ENCODE peak calls at places on chromosomes 3 and 15, in nine cellular contexts. One of them, this sample, is unnamed.

GRCh38 chr3:179450321-179450720 is 949 bp downstream of the GNB4 start:
- DNase-seq in HCT116: no peak
- DNase-seq in pancreas: no peak
- DNase-seq in sigmoid colon: no peak
- DNase-seq in foreskin fibroblast: peak
- DNase-seq in upper lobe of right lung: no peak
- DNase-seq in MCF 10A: peak
- DNase-seq in endothelial cell: no peak
- DNase-seq in Calu3: no peak
- DNase-seq in this sample: no peak

GRCh38 chr15:40420793-40421192 is 15.2 kb downstream of the IVD start:
- DNase-seq in HCT116: peak
- DNase-seq in pancreas: peak
- DNase-seq in sigmoid colon: no peak
- DNase-seq in foreskin fibroblast: no peak
- DNase-seq in upper lobe of right lung: peak
- DNase-seq in MCF 10A: peak
- DNase-seq in endothelial cell: no peak
- DNase-seq in Calu3: peak
- DNase-seq in this sample: no peak

GRCh38 chr15:90954712-90955671 is at the start of gene RCCD1:
- DNase-seq in HCT116: peak
- DNase-seq in pancreas: peak
- DNase-seq in sigmoid colon: peak
- DNase-seq in foreskin fibroblast: peak
- DNase-seq in upper lobe of right lung: peak
- DNase-seq in MCF 10A: peak
- DNase-seq in endothelial cell: peak
- DNase-seq in Calu3: peak
- DNase-seq in this sample: peak

GRCh38 chr3:129378949-129379348 is 49.5 kb downstream of the EFCAB12 start:
- DNase-seq in HCT116: no peak
- DNase-seq in pancreas: no peak
- DNase-seq in sigmoid colon: no peak
- DNase-seq in foreskin fibroblast: no peak
- DNase-seq in upper lobe of right lung: no peak
- DNase-seq in MCF 10A: no peak
- DNase-seq in endothelial cell: no peak
- DNase-seq in Calu3: no peak
- DNase-seq in this sample: no peak

GRCh38 chr3:73697020-73697419 is 72.3 kb upstream of the PDZRN3 start:
- DNase-seq in HCT116: no peak
- DNase-seq in pancreas: no peak
- DNase-seq in sigmoid colon: no peak
- DNase-seq in foreskin fibroblast: no peak
- DNase-seq in upper lobe of right lung: no peak
- DNase-seq in MCF 10A: no peak
- DNase-seq in endothelial cell: no peak
- DNase-seq in Calu3: no peak
- DNase-seq in this sample: no peak

GRCh38 chr3:24830230-24831152 is 335.8 kb upstream of the THRB start:
- DNase-seq in HCT116: no peak
- DNase-seq in pancreas: peak
- DNase-seq in sigmoid colon: peak
- DNase-seq in foreskin fibroblast: no peak
- DNase-seq in upper lobe of right lung: peak
- DNase-seq in MCF 10A: no peak
- DNase-seq in endothelial cell: peak
- DNase-seq in Calu3: peak
- DNase-seq in this sample: no peak

GRCh38 chr3:127779747-127780146 is 42.6 kb downstream of the MGLL start:
- DNase-seq in HCT116: no peak
- DNase-seq in pancreas: no peak
- DNase-seq in sigmoid colon: no peak
- DNase-seq in foreskin fibroblast: no peak
- DNase-seq in upper lobe of right lung: no peak
- DNase-seq in MCF 10A: peak
- DNase-seq in endothelial cell: no peak
- DNase-seq in Calu3: peak
- DNase-seq in this sample: no peak

GRCh38 chr3:56874269-56874668 is 72.5 kb upstream of the ARHGEF3 start:
- DNase-seq in HCT116: no peak
- DNase-seq in pancreas: no peak
- DNase-seq in sigmoid colon: no peak
- DNase-seq in foreskin fibroblast: no peak
- DNase-seq in upper lobe of right lung: no peak
- DNase-seq in MCF 10A: no peak
- DNase-seq in endothelial cell: no peak
- DNase-seq in Calu3: no peak
- DNase-seq in this sample: no peak

GRCh38 chr3:183437060-183437459 is 8.6 kb upstream of the MCF2L2 start:
- DNase-seq in HCT116: no peak
- DNase-seq in pancreas: no peak
- DNase-seq in sigmoid colon: no peak
- DNase-seq in foreskin fibroblast: no peak
- DNase-seq in upper lobe of right lung: no peak
- DNase-seq in MCF 10A: no peak
- DNase-seq in endothelial cell: no peak
- DNase-seq in Calu3: no peak
- DNase-seq in this sample: no peak

GRCh38 chr3:66763294-66763693 is 234.8 kb upstream of the KBTBD8 start:
- DNase-seq in HCT116: no peak
- DNase-seq in pancreas: no peak
- DNase-seq in sigmoid colon: no peak
- DNase-seq in foreskin fibroblast: peak
- DNase-seq in upper lobe of right lung: no peak
- DNase-seq in MCF 10A: peak
- DNase-seq in endothelial cell: no peak
- DNase-seq in Calu3: no peak
- DNase-seq in this sample: no peak

GRCh38 chr15:74307827-74308642 is 59.4 kb downstream of the CYP11A1 start:
- DNase-seq in HCT116: peak
- DNase-seq in pancreas: no peak
- DNase-seq in sigmoid colon: peak
- DNase-seq in foreskin fibroblast: peak
- DNase-seq in upper lobe of right lung: no peak
- DNase-seq in MCF 10A: peak
- DNase-seq in endothelial cell: peak
- DNase-seq in Calu3: peak
- DNase-seq in this sample: no peak

GRCh38 chr3:65268411-65268810 is 580.6 kb upstream of the ADAMTS9 start:
- DNase-seq in HCT116: no peak
- DNase-seq in pancreas: no peak
- DNase-seq in sigmoid colon: no peak
- DNase-seq in foreskin fibroblast: no peak
- DNase-seq in upper lobe of right lung: no peak
- DNase-seq in MCF 10A: no peak
- DNase-seq in endothelial cell: no peak
- DNase-seq in Calu3: no peak
- DNase-seq in this sample: no peak

GRCh38 chr15:90684281-90684680 is 32.9 kb upstream of the BLM start:
- DNase-seq in HCT116: no peak
- DNase-seq in pancreas: no peak
- DNase-seq in sigmoid colon: no peak
- DNase-seq in foreskin fibroblast: no peak
- DNase-seq in upper lobe of right lung: peak
- DNase-seq in MCF 10A: no peak
- DNase-seq in endothelial cell: no peak
- DNase-seq in Calu3: no peak
- DNase-seq in this sample: no peak

GRCh38 chr3:49006591-49007067 is 562 bp upstream of the WDR6 start:
- DNase-seq in HCT116: no peak
- DNase-seq in pancreas: no peak
- DNase-seq in sigmoid colon: peak
- DNase-seq in foreskin fibroblast: peak
- DNase-seq in upper lobe of right lung: peak
- DNase-seq in MCF 10A: no peak
- DNase-seq in endothelial cell: no peak
- DNase-seq in Calu3: no peak
- DNase-seq in this sample: no peak

GRCh38 chr3:194051554-194052175 is 84.3 kb upstream of the HES1 start:
- DNase-seq in HCT116: no peak
- DNase-seq in pancreas: no peak
- DNase-seq in sigmoid colon: no peak
- DNase-seq in foreskin fibroblast: no peak
- DNase-seq in upper lobe of right lung: no peak
- DNase-seq in MCF 10A: no peak
- DNase-seq in endothelial cell: no peak
- DNase-seq in Calu3: no peak
- DNase-seq in this sample: no peak

GRCh38 chr3:163071684-163072083 is 1575.1 kb downstream of the OTOL1 start:
- DNase-seq in HCT116: no peak
- DNase-seq in pancreas: no peak
- DNase-seq in sigmoid colon: no peak
- DNase-seq in foreskin fibroblast: no peak
- DNase-seq in upper lobe of right lung: no peak
- DNase-seq in MCF 10A: peak
- DNase-seq in endothelial cell: no peak
- DNase-seq in Calu3: no peak
- DNase-seq in this sample: no peak

GRCh38 chr3:37392957-37393356 is 218.6 kb upstream of the LRRFIP2 start:
- DNase-seq in HCT116: no peak
- DNase-seq in pancreas: no peak
- DNase-seq in sigmoid colon: no peak
- DNase-seq in foreskin fibroblast: no peak
- DNase-seq in upper lobe of right lung: no peak
- DNase-seq in MCF 10A: no peak
- DNase-seq in endothelial cell: no peak
- DNase-seq in Calu3: no peak
- DNase-seq in this sample: no peak

GRCh38 chr3:178001670-178002101 is 534.5 kb upstream of the KCNMB2 start:
- DNase-seq in HCT116: no peak
- DNase-seq in pancreas: no peak
- DNase-seq in sigmoid colon: no peak
- DNase-seq in foreskin fibroblast: peak
- DNase-seq in upper lobe of right lung: no peak
- DNase-seq in MCF 10A: no peak
- DNase-seq in endothelial cell: no peak
- DNase-seq in Calu3: no peak
- DNase-seq in this sample: no peak

GRCh38 chr3:41629072-41629471 is 332.8 kb downstream of the ULK4 start:
- DNase-seq in HCT116: no peak
- DNase-seq in pancreas: no peak
- DNase-seq in sigmoid colon: no peak
- DNase-seq in foreskin fibroblast: no peak
- DNase-seq in upper lobe of right lung: no peak
- DNase-seq in MCF 10A: peak
- DNase-seq in endothelial cell: no peak
- DNase-seq in Calu3: no peak
- DNase-seq in this sample: no peak

GRCh38 chr3:177579419-177579818 is 382.1 kb upstream of the TBL1XR1 start:
- DNase-seq in HCT116: no peak
- DNase-seq in pancreas: no peak
- DNase-seq in sigmoid colon: no peak
- DNase-seq in foreskin fibroblast: no peak
- DNase-seq in upper lobe of right lung: no peak
- DNase-seq in MCF 10A: peak
- DNase-seq in endothelial cell: no peak
- DNase-seq in Calu3: no peak
- DNase-seq in this sample: no peak

GRCh38 chr3:82791241-82791640 is 1029.8 kb upstream of the GBE1 start:
- DNase-seq in HCT116: no peak
- DNase-seq in pancreas: peak
- DNase-seq in sigmoid colon: no peak
- DNase-seq in foreskin fibroblast: no peak
- DNase-seq in upper lobe of right lung: no peak
- DNase-seq in MCF 10A: no peak
- DNase-seq in endothelial cell: no peak
- DNase-seq in Calu3: no peak
- DNase-seq in this sample: no peak

GRCh38 chr3:137925080-137925479 is 84.9 kb upstream of the CLDN18 start:
- DNase-seq in HCT116: no peak
- DNase-seq in pancreas: no peak
- DNase-seq in sigmoid colon: no peak
- DNase-seq in foreskin fibroblast: no peak
- DNase-seq in upper lobe of right lung: no peak
- DNase-seq in MCF 10A: no peak
- DNase-seq in endothelial cell: no peak
- DNase-seq in Calu3: no peak
- DNase-seq in this sample: no peak
- TF ChIP-seq CTCF in HCT116: no peak
- TF ChIP-seq CTCF in pancreas: no peak
- TF ChIP-seq CTCF in sigmoid colon: no peak
- TF ChIP-seq CTCF in foreskin fibroblast: no peak
- TF ChIP-seq CTCF in upper lobe of right lung: no peak
- TF ChIP-seq CTCF in MCF 10A: no peak
- TF ChIP-seq CTCF in endothelial cell: no peak
- TF ChIP-seq CTCF in Calu3: no peak
- TF ChIP-seq CTCF in this sample: no peak

GRCh38 chr3:170869645-170870593 is at the start of gene RPL22L1:
- DNase-seq in HCT116: peak
- DNase-seq in pancreas: peak
- DNase-seq in sigmoid colon: peak
- DNase-seq in foreskin fibroblast: peak
- DNase-seq in upper lobe of right lung: peak
- DNase-seq in MCF 10A: peak
- DNase-seq in endothelial cell: peak
- DNase-seq in Calu3: peak
- DNase-seq in this sample: peak
- TF ChIP-seq CTCF in HCT116: no peak
- TF ChIP-seq CTCF in pancreas: no peak
- TF ChIP-seq CTCF in sigmoid colon: no peak
- TF ChIP-seq CTCF in foreskin fibroblast: peak
- TF ChIP-seq CTCF in upper lobe of right lung: no peak
- TF ChIP-seq CTCF in MCF 10A: no peak
- TF ChIP-seq CTCF in endothelial cell: no peak
- TF ChIP-seq CTCF in Calu3: no peak
- TF ChIP-seq CTCF in this sample: no peak

DNA sequence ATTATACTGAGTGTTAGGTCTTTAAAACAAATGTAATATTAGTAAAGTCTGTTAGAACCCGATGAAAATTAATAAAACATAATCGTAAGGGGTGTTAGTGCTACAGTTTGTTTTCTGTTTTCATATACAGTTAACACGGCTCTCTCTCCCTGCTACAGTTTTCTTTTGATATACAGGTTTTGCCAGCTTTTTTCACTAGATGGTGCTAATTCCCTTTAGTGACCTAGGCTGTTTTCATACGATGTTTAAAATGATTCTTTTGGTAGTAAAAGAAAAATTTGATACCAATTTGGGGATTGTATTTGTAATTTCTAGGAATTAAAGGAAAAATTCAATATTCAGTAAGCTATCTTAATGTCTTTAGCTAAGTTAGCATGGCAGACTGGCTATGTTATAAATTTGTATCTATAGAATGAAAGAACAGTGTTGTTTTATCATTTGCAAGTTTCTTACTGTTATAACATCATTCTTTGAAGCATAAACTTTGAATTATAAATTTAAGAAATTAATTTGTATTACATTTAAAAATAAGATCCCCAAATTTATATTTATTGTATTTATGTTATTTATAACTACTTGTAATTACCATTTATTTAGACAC is 11.5 kb downstream of the APH1B start:
- DNase-seq in HCT116: peak
- DNase-seq in pancreas: no peak
- DNase-seq in sigmoid colon: no peak
- DNase-seq in foreskin fibroblast: peak
- DNase-seq in upper lobe of right lung: no peak
- DNase-seq in MCF 10A: peak
- DNase-seq in endothelial cell: no peak
- DNase-seq in Calu3: peak
- DNase-seq in this sample: peak
- TF ChIP-seq CTCF in HCT116: peak
- TF ChIP-seq CTCF in pancreas: no peak
- TF ChIP-seq CTCF in sigmoid colon: peak
- TF ChIP-seq CTCF in foreskin fibroblast: peak
- TF ChIP-seq CTCF in upper lobe of right lung: peak
- TF ChIP-seq CTCF in MCF 10A: peak
- TF ChIP-seq CTCF in endothelial cell: peak
- TF ChIP-seq CTCF in Calu3: peak
- TF ChIP-seq CTCF in this sample: peak

GRCh38 chr3:8097690-8098089 is 403.9 kb upstream of the LMCD1 start:
- DNase-seq in HCT116: no peak
- DNase-seq in pancreas: no peak
- DNase-seq in sigmoid colon: no peak
- DNase-seq in foreskin fibroblast: no peak
- DNase-seq in upper lobe of right lung: no peak
- DNase-seq in MCF 10A: no peak
- DNase-seq in endothelial cell: no peak
- DNase-seq in Calu3: no peak
- DNase-seq in this sample: no peak
- TF ChIP-seq CTCF in HCT116: peak
- TF ChIP-seq CTCF in pancreas: no peak
- TF ChIP-seq CTCF in sigmoid colon: no peak
- TF ChIP-seq CTCF in foreskin fibroblast: no peak
- TF ChIP-seq CTCF in upper lobe of right lung: no peak
- TF ChIP-seq CTCF in MCF 10A: peak
- TF ChIP-seq CTCF in endothelial cell: peak
- TF ChIP-seq CTCF in Calu3: no peak
- TF ChIP-seq CTCF in this sample: no peak

This sample was measured in Caco-2.